ENCODE peak calls at places on chromosomes 5 and 9, in eight cellular contexts. B is activated CD8-positive, alpha-beta T cell treated with anti-CD3 and anti-CD28 coated beads for 36 hours; E is NB4; R is brain microvascular endothelial cell; U is AG10803; Q is cardiac muscle cell; A is GM06990; V is AG09309. N is an unnamed sample.

GRCh38 chr9:8962084-8962483 is 1162.5 kb upstream of the DMAC1 start:
- DNase-seq in B (no peak), V (no peak), E (no peak), U (no peak), R (no peak), Q (no peak), A (no peak), N (no peak)

GRCh38 chr5:38719403-38719802 is 126.4 kb upstream of the OSMR start:
- DNase-seq in U (no peak), B (no peak), E (no peak), Q (no peak), R (no peak), V (no peak), A (no peak), N (no peak)

GRCh38 chr5:132181011-132181629 is 46.5 kb downstream of the P4HA2 start:
- DNase-seq in A (no peak), R (no peak), V (no peak), E (no peak), B (no peak), Q (no peak), U (no peak), N (no peak)

GRCh38 chr9:134459164-134459563 is 132.9 kb downstream of the RXRA start:
- DNase-seq in A (no peak), B (no peak), V (no peak), R (no peak), U (no peak), Q (no peak), E (peak), N (no peak)

GRCh38 chr5:137997726-137998213 is 35.1 kb downstream of the FAM13B start:
- DNase-seq in E (peak), A (peak), B (peak), V (no peak), U (no peak), R (peak), Q (no peak), N (peak)

GRCh38 chr9:93097496-93098205 is 1.6 kb downstream of the CARD19 start:
- DNase-seq in V (no peak), Q (no peak), B (peak), E (peak), A (no peak), R (no peak), U (no peak), N (no peak)

GRCh38 chr5:960551-960950 is 48.1 kb upstream of the NKD2 start:
- DNase-seq in U (no peak), E (peak), Q (no peak), R (no peak), B (no peak), A (no peak), V (no peak), N (no peak)

GRCh38 chr5:77628840-77629552 is 9.5 kb downstream of the OTP start:
- DNase-seq in R (no peak), A (no peak), U (no peak), E (no peak), B (no peak), V (no peak), Q (no peak), N (peak)

GRCh38 chr9:99433555-99433954 is 211.5 kb downstream of the SEC61B start:
- DNase-seq in R (peak), U (peak), B (peak), E (peak), V (no peak), Q (peak), A (peak), N (peak)

GRCh38 chr5:171309526-171310333 is 682 bp downstream of the TLX3 start:
- DNase-seq in B (peak), E (no peak), Q (no peak), A (no peak), U (no peak), V (no peak), R (no peak), N (peak)

GRCh38 chr9:24036459-24036858 is 210.4 kb upstream of the ELAVL2 start:
- DNase-seq in Q (no peak), B (no peak), V (no peak), R (no peak), U (no peak), E (no peak), A (no peak), N (no peak)

GRCh38 chr5:35198096-35198495 is 32.2 kb downstream of the PRLR start:
- DNase-seq in Q (no peak), R (peak), U (peak), E (no peak), V (peak), B (no peak), A (no peak), N (no peak)

GRCh38 chr5:74386571-74387334 is 253.8 kb downstream of the ENC1 start:
- DNase-seq in E (no peak), Q (no peak), U (peak), A (no peak), B (no peak), R (peak), V (no peak), N (no peak)

GRCh38 chr5:93607367-93608258 is 24.6 kb downstream of the NR2F1 start:
- DNase-seq in R (peak), B (peak), V (peak), U (peak), Q (peak), E (peak), A (no peak), N (peak)

GRCh38 chr5:58800410-58800809 is 217.5 kb downstream of the RAB3C start:
- DNase-seq in V (no peak), R (no peak), E (no peak), Q (no peak), B (no peak), U (no peak), A (no peak), N (no peak)

GRCh38 chr5:91386120-91386519 is 3.0 kb upstream of the ARRDC3 start:
- DNase-seq in U (no peak), B (no peak), A (no peak), E (no peak), V (no peak), R (no peak), Q (no peak), N (no peak)
- TF ChIP-seq CTCF in U (peak), B (no peak), A (no peak), E (no peak), V (peak), R (no peak), Q (peak), N (no peak)

GRCh38 chr9:130349398-130349797 is 83.8 kb downstream of the HMCN2 start:
- DNase-seq in U (no peak), E (no peak), R (no peak), Q (no peak), V (no peak), A (no peak), B (no peak), N (no peak)

GRCh38 chr9:130347036-130347435 is 81.5 kb downstream of the HMCN2 start:
- DNase-seq in Q (no peak), U (no peak), E (no peak), R (no peak), V (no peak), B (no peak), A (no peak), N (no peak)

GRCh38 chr9:130348881-130349280 is 83.3 kb downstream of the HMCN2 start:
- DNase-seq in A (no peak), Q (no peak), V (no peak), R (no peak), E (no peak), U (no peak), B (no peak), N (no peak)

GRCh38 chr9:130348341-130348740 is 82.8 kb downstream of the HMCN2 start:
- DNase-seq in Q (no peak), B (no peak), V (no peak), A (no peak), R (no peak), E (no peak), U (no peak), N (no peak)

GRCh38 chr9:130347931-130348330 is 82.4 kb downstream of the HMCN2 start:
- DNase-seq in V (no peak), Q (no peak), B (no peak), R (no peak), U (no peak), A (no peak), E (no peak), N (no peak)
- TF ChIP-seq CTCF in V (no peak), Q (no peak), B (no peak), R (peak), U (no peak), A (no peak), E (no peak), N (no peak)

DNA sequence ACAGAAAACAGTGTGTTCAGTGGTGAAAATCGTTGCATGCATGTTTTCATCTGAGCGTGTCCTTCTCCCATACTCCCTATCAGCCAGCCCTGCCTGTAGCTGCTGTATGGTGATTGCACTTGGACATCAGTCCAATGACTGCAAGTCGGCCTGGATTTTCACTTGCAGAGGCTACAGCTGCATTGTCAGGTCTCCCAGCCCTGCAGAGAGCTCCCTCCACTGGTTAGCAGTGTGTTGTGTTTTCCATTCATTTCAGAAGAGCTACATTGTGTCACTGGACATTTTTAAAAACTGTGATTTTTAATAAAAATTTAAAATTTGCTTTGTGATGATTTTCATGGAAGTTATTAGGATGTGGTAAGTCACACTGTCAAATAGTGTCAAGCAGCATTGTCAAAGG is 96.6 kb downstream of the SYK start:
- DNase-seq in A (no peak), E (no peak), R (no peak), Q (peak), B (no peak), V (no peak), U (no peak), N (no peak)
- TF ChIP-seq CTCF in A (peak), E (no peak), R (peak), Q (peak), B (no peak), V (peak), U (peak), N (no peak)

GRCh38 chr5:174981416-174981815 is 257.0 kb downstream of the MSX2 start:
- DNase-seq in E (no peak), V (no peak), U (no peak), A (no peak), R (no peak), Q (no peak), B (no peak), N (no peak)

GRCh38 chr5:174982381-174982780 is 258.0 kb downstream of the MSX2 start:
- DNase-seq in B (no peak), R (no peak), V (no peak), Q (no peak), E (no peak), A (no peak), U (no peak), N (no peak)

GRCh38 chr5:174987443-174988012 is 263.1 kb downstream of the MSX2 start:
- DNase-seq in R (no peak), U (no peak), B (no peak), E (no peak), V (no peak), A (no peak), Q (no peak), N (no peak)

GRCh38 chr5:174984863-174985262 is 260.5 kb downstream of the MSX2 start:
- DNase-seq in U (no peak), V (no peak), Q (no peak), R (no peak), A (no peak), E (no peak), B (no peak), N (no peak)
- TF ChIP-seq CTCF in U (no peak), V (no peak), Q (no peak), R (no peak), A (no peak), E (no peak), B (no peak), N (no peak)

DNA sequence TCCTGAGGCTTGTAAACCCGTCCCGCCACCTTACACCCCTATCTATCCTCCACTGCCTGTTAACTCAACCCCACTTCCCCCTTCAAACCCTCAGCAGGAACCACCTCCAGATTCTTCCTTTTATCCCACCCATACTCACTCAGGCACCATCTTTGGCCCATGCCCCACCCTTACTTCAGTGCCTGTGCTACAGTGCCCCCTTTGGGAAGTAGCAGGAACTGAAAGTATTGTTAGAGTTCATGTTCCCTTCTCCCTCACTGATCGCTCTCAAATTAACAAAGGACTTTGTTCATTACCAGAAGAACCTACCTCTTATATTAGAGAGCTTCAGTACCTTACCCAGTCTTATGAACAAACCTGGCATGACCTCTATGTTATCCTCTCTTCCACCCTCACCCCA is 92.2 kb upstream of the MOCS2 start:
- DNase-seq in B (peak), U (no peak), Q (no peak), V (no peak), A (no peak), R (no peak), E (peak), N (no peak)
- TF ChIP-seq CTCF in B (peak), U (no peak), Q (peak), V (no peak), A (peak), R (peak), E (peak), N (peak)

DNA sequence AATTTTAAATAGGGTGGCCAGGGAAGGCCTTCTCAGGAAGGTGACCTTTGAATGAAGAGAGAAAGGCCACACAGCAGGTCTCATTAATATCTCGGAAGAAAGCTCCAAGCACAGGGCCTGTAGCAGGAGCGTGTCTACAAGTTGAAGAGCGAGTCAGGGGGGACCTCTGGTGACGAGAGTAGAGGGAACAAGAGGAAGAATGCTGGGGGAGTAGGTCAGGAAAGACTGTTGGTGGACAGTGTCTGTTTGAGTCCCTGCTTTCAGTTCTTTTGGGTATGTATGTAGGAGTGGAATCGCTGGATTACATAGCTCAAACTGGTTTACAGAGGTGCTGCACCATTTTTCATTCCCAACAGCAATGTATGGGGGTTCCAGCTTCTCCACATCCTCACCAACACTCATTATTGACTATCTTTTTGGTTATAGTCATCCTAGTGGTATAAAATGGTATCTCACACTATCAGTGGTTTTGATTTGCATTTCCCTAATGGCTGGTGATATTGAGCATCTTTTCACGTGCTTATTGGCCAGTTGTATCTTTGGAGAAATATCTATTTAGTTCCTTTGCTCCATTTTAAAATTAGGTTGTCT is 55.8 kb downstream of the NUP214 start:
- DNase-seq in A (no peak), Q (peak), E (peak), V (no peak), B (no peak), U (no peak), R (no peak), N (no peak)
- TF ChIP-seq CTCF in A (no peak), Q (no peak), E (no peak), V (no peak), B (peak), U (peak), R (peak), N (peak)

DNA sequence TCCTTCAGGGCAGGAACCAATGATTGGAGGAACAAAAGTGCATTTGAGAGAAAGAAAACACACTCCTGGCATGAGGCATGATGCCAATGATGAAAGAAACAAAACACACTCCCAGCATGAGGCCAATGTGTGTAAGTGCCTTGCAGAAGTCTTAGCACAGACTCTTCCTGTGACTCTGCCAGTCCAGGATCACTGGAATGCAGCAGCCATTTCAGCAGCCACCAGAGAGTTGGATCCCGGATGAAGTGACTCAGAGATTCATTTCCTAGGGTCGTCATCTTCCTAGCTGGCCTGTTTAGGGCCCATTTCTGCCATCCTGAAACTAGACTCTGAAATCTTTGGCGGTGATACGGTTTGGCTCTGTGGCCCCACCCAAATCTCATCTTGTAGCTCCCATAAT is 212.5 kb downstream of the CFAP90 start:
- DNase-seq in Q (no peak), R (no peak), B (no peak), A (no peak), V (no peak), U (peak), E (no peak), N (no peak)
- TF ChIP-seq CTCF in Q (no peak), R (no peak), B (no peak), A (no peak), V (no peak), U (no peak), E (no peak), N (no peak)

GRCh38 chr9:131441441-131441840 is 47.6 kb downstream of the PRRC2B start:
- DNase-seq in V (no peak), B (peak), R (no peak), U (no peak), E (no peak), A (no peak), Q (no peak), N (peak)

GRCh38 chr9:131446276-131446675 is 52.4 kb downstream of the PRRC2B start:
- DNase-seq in U (no peak), E (no peak), V (no peak), A (no peak), Q (no peak), R (no peak), B (no peak), N (no peak)

GRCh38 chr9:131447148-131447547 is 53.3 kb downstream of the PRRC2B start:
- DNase-seq in A (no peak), B (no peak), Q (no peak), U (no peak), E (no peak), V (no peak), R (no peak), N (no peak)

GRCh38 chr9:131442351-131442750 is 48.5 kb downstream of the PRRC2B start:
- DNase-seq in E (no peak), V (no peak), U (no peak), Q (no peak), A (no peak), R (no peak), B (no peak), N (no peak)

GRCh38 chr9:131443648-131444047 is 49.8 kb downstream of the PRRC2B start:
- DNase-seq in A (no peak), Q (no peak), B (no peak), V (no peak), E (no peak), R (no peak), U (no peak), N (no peak)
- TF ChIP-seq CTCF in A (no peak), Q (no peak), B (no peak), V (no peak), E (no peak), R (no peak), U (no peak), N (no peak)

GRCh38 chr9:122126340-122127333 is 32.9 kb downstream of the NDUFA8 start:
- DNase-seq in A (no peak), Q (no peak), V (no peak), U (peak), R (peak), B (peak), E (no peak), N (no peak)
- TF ChIP-seq CTCF in A (no peak), Q (peak), V (peak), U (peak), R (peak), B (peak), E (no peak), N (peak)